ENCODE peak calls at places on chromosomes 12 and 14, in seven cellular contexts. One of them, this sample, is unnamed.

GRCh38 chr12:48986720-48987291 is 8.7 kb downstream of the WNT1 start:
- DNase-seq in heart right ventricle: no peak
- DNase-seq in activated T-helper 9 cell treated with anti-CD3 and anti-CD28 coated beads, Interleukin-2, amount 50 U/mL, for 16 hours: no peak
- DNase-seq in AG04450: no peak
- DNase-seq in AG20443: no peak
- DNase-seq in mucosa of descending colon: no peak
- DNase-seq in colonic mucosa: no peak
- DNase-seq in this sample: no peak

GRCh38 chr14:31965735-31966598 is 111.1 kb upstream of the ARHGAP5 start:
- DNase-seq in colonic mucosa: no peak
- DNase-seq in heart right ventricle: no peak
- DNase-seq in AG20443: no peak
- DNase-seq in activated T-helper 9 cell treated with anti-CD3 and anti-CD28 coated beads, Interleukin-2, amount 50 U/mL, for 16 hours: no peak
- DNase-seq in mucosa of descending colon: no peak
- DNase-seq in AG04450: no peak
- DNase-seq in this sample: no peak

GRCh38 chr14:75344396-75344795 is 65.8 kb downstream of the FOS start:
- DNase-seq in heart right ventricle: no peak
- DNase-seq in AG04450: no peak
- DNase-seq in mucosa of descending colon: no peak
- DNase-seq in activated T-helper 9 cell treated with anti-CD3 and anti-CD28 coated beads, Interleukin-2, amount 50 U/mL, for 16 hours: no peak
- DNase-seq in AG20443: peak
- DNase-seq in colonic mucosa: no peak
- DNase-seq in this sample: no peak

GRCh38 chr14:57199911-57200310 is 68.8 kb downstream of the EXOC5 start:
- DNase-seq in colonic mucosa: no peak
- DNase-seq in AG04450: no peak
- DNase-seq in AG20443: peak
- DNase-seq in activated T-helper 9 cell treated with anti-CD3 and anti-CD28 coated beads, Interleukin-2, amount 50 U/mL, for 16 hours: no peak
- DNase-seq in mucosa of descending colon: no peak
- DNase-seq in heart right ventricle: no peak
- DNase-seq in this sample: no peak

GRCh38 chr14:69138189-69138535 is 14.8 kb downstream of the DCAF5 start:
- DNase-seq in heart right ventricle: no peak
- DNase-seq in colonic mucosa: no peak
- DNase-seq in AG20443: peak
- DNase-seq in AG04450: no peak
- DNase-seq in activated T-helper 9 cell treated with anti-CD3 and anti-CD28 coated beads, Interleukin-2, amount 50 U/mL, for 16 hours: no peak
- DNase-seq in mucosa of descending colon: no peak
- DNase-seq in this sample: no peak

GRCh38 chr12:89364058-89364457 is 11.8 kb upstream of the DUSP6 start:
- DNase-seq in heart right ventricle: no peak
- DNase-seq in colonic mucosa: no peak
- DNase-seq in activated T-helper 9 cell treated with anti-CD3 and anti-CD28 coated beads, Interleukin-2, amount 50 U/mL, for 16 hours: no peak
- DNase-seq in AG04450: no peak
- DNase-seq in mucosa of descending colon: no peak
- DNase-seq in AG20443: no peak
- DNase-seq in this sample: no peak

GRCh38 chr12:55044135-55044534 is 24.4 kb downstream of the NEUROD4 start:
- DNase-seq in heart right ventricle: no peak
- DNase-seq in activated T-helper 9 cell treated with anti-CD3 and anti-CD28 coated beads, Interleukin-2, amount 50 U/mL, for 16 hours: no peak
- DNase-seq in colonic mucosa: no peak
- DNase-seq in AG20443: no peak
- DNase-seq in mucosa of descending colon: no peak
- DNase-seq in AG04450: no peak
- DNase-seq in this sample: no peak

GRCh38 chr12:43238281-43238680 is 313.7 kb downstream of the ADAMTS20 start:
- DNase-seq in mucosa of descending colon: no peak
- DNase-seq in AG04450: no peak
- DNase-seq in AG20443: no peak
- DNase-seq in heart right ventricle: no peak
- DNase-seq in colonic mucosa: no peak
- DNase-seq in activated T-helper 9 cell treated with anti-CD3 and anti-CD28 coated beads, Interleukin-2, amount 50 U/mL, for 16 hours: no peak
- DNase-seq in this sample: no peak

GRCh38 chr12:19375888-19376287 is 63.4 kb upstream of the AEBP2 start:
- DNase-seq in AG04450: no peak
- DNase-seq in colonic mucosa: no peak
- DNase-seq in activated T-helper 9 cell treated with anti-CD3 and anti-CD28 coated beads, Interleukin-2, amount 50 U/mL, for 16 hours: no peak
- DNase-seq in heart right ventricle: no peak
- DNase-seq in mucosa of descending colon: no peak
- DNase-seq in AG20443: no peak
- DNase-seq in this sample: no peak